ENCODE peak calls at places on chromosomes 1 and 21, in nine cellular contexts. S, A, R, X, J, Y, V, U and K are unnamed samples.

GRCh38 chr1:24745711-24746582 is 700 bp downstream of the CLIC4 start:
- DNase-seq in A (peak; percentile 70), J (peak; percentile 51), R (peak; percentile 57), X (no peak), S (peak; percentile 71), V (peak; percentile 66), U (peak; percentile 66), Y (peak; percentile 76), K (peak; percentile 85)

GRCh38 chr21:25428537-25428936 is 178.7 kb downstream of the MRPL39 start:
- DNase-seq in J (no peak), V (peak; percentile 5), A (no peak), R (no peak), U (no peak), Y (no peak), X (no peak), S (no peak), K (no peak)

GRCh38 chr21:41112740-41113692 is 54.9 kb upstream of the BACE2 start:
- DNase-seq in R (no peak), X (peak; percentile 49), J (no peak), A (no peak), Y (no peak), U (no peak), S (no peak), V (peak; percentile 79), K (peak; percentile 54)

GRCh38 chr21:46661211-46661625 is 25.7 kb downstream of the PRMT2 start:
- DNase-seq in S (no peak), A (peak; percentile 61), U (peak; percentile 32), Y (peak; percentile 68), J (peak; percentile 54), X (no peak), R (no peak), V (peak; percentile 82), K (peak; percentile 46)

GRCh38 chr1:18343646-18344045 is 137.1 kb upstream of the KLHDC7A start:
- DNase-seq in V (no peak), J (no peak), U (no peak), S (no peak), Y (no peak), A (no peak), R (no peak), X (no peak), K (no peak)

GRCh38 chr1:8711873-8712412 is 105.5 kb downstream of the RERE start:
- DNase-seq in Y (no peak), J (no peak), V (no peak), X (no peak), R (no peak), A (no peak), U (no peak), S (no peak), K (no peak)

GRCh38 chr1:203287109-203287893 is 18.0 kb upstream of the BTG2 start:
- DNase-seq in X (no peak), J (peak; percentile 71), S (peak; percentile 87), Y (peak; percentile 78), V (no peak), A (peak; percentile 58), U (peak; percentile 68), R (no peak), K (no peak)

GRCh38 chr1:245306628-245307410 is 152.0 kb downstream of the KIF26B start:
- DNase-seq in R (no peak), A (no peak), X (no peak), S (no peak), J (no peak), V (no peak), Y (no peak), U (no peak), K (no peak)

GRCh38 chr1:117013310-117013850 is 11.8 kb downstream of the CD101 start:
- DNase-seq in S (no peak), V (no peak), A (peak; percentile 36), X (no peak), R (no peak), U (no peak), Y (no peak), J (no peak), K (no peak)

GRCh38 chr21:15204140-15204774 is 139.5 kb upstream of the NRIP1 start:
- DNase-seq in J (no peak), R (no peak), U (no peak), X (no peak), V (no peak), Y (no peak), S (no peak), A (no peak), K (no peak)

GRCh38 chr1:116064616-116065015 is 46.6 kb upstream of the MAB21L3 start:
- DNase-seq in S (no peak), X (no peak), J (no peak), U (no peak), V (no peak), Y (no peak), A (no peak), R (no peak), K (peak; percentile 22)

GRCh38 chr1:229407206-229408026 is 26.5 kb downstream of the ACTA1 start:
- DNase-seq in X (no peak), A (no peak), Y (no peak), J (no peak), S (peak; percentile 31), U (no peak), V (no peak), R (no peak), K (no peak)

GRCh38 chr21:34704119-34704518 is 35.3 kb downstream of the CLIC6 start:
- DNase-seq in V (peak; percentile 40), X (no peak), U (no peak), R (no peak), S (no peak), Y (no peak), J (no peak), A (no peak), K (no peak)

GRCh38 chr1:121546830-121547680 is 362.3 kb downstream of the SRGAP2C start:
- DNase-seq in U (peak; percentile 4), A (no peak), J (no peak), X (no peak), Y (no peak), S (no peak), R (no peak), V (no peak), K (no peak)

GRCh38 chr1:231836227-231836893 is 209.8 kb downstream of the DISC1 start:
- DNase-seq in U (peak; percentile 6), J (no peak), X (no peak), V (no peak), S (no peak), R (peak; percentile 9), Y (no peak), A (no peak), K (no peak)

GRCh38 chr1:116820362-116820761 is 66.1 kb downstream of the CD2 start:
- DNase-seq in J (peak; percentile 87), A (peak; percentile 94), U (no peak), S (no peak), X (peak; percentile 6), V (peak; percentile 80), Y (no peak), R (peak; percentile 59), K (no peak)

GRCh38 chr1:46444466-46444865 is 45.2 kb upstream of the DMBX1 start:
- DNase-seq in R (no peak), V (no peak), Y (no peak), U (no peak), S (no peak), X (no peak), J (no peak), A (peak; percentile 34), K (no peak)
- TF ChIP-seq POLR2A in R (no peak), V (no peak), Y (no peak), U (no peak), S (no peak), X (no peak), J (no peak), A (no peak), K (no peak)

GRCh38 chr1:99781798-99782197 is 15.4 kb upstream of the FRRS1 start:
- DNase-seq in R (no peak), J (peak; percentile 74), A (no peak), Y (no peak), S (no peak), U (no peak), V (no peak), X (no peak), K (peak; percentile 46)
- TF ChIP-seq POLR2A in R (no peak), J (no peak), A (no peak), Y (no peak), S (no peak), U (no peak), V (no peak), X (no peak), K (no peak)

DNA sequence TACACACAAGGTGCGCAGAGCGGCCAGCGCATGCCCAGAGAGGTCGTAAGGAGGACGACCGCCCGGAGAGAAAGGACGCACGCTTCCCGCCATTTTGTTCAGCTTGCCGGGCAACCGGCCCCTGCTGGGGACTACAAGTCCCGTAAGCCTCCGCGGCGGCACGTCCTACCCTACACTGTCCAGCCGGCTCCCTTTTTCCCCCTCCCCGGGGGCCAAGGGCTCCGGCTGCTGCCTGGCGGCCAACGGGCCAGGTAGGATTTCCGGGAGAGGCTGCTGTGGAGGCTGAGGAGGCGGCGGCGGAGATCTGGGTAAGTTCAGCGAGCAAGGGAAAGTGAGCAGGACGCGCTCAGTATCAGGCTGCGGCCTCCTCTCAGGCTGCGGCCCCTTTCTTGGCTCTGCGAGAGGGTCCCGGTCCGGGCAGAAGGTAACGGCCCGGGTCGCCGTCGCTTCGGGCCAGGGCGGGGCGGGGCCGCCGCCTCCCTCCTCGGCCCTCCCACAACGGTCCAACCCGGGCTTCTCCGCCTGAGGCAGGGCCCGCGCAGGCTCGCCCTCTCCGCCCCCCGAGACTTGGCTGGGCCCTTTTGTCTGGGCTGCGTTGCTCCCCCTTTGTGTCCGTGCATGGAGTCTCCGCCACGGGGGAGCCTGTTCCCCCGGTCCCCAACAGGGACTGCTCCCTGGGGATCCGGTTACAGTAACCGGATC is at the start of gene PHACTR4:
- DNase-seq in J (peak; percentile 96), R (peak; percentile 95), V (peak; percentile 91), X (peak; percentile 81), A (peak; percentile 96), S (peak; percentile 95), Y (peak; percentile 94), U (peak; percentile 90), K (peak; percentile 91)
- TF ChIP-seq POLR2A in J (peak; percentile 89), R (peak; percentile 74), V (peak; percentile 76), X (peak; percentile 61), A (peak; percentile 96), S (peak; percentile 99), Y (peak; percentile 88), U (peak; percentile 96), K (peak; percentile 76)

GRCh38 chr1:173824315-173825081 is at the start of the genes CENPL and DARS2:
- DNase-seq in S (peak; percentile 77), V (peak; percentile 98), U (peak; percentile 98), Y (peak; percentile 99), X (peak; percentile 76), R (peak; percentile 98), J (peak; percentile 97), A (peak; percentile 97), K (peak; percentile 99)
- TF ChIP-seq POLR2A in S (peak; percentile 98), V (peak; percentile 86), U (peak; percentile 85), Y (peak; percentile 81), X (peak; percentile 53), R (peak; percentile 51), J (peak; percentile 21), A (peak; percentile 81), K (peak; percentile 93)

GRCh38 chr1:64966158-64966963 is at the start of gene JAK1:
- DNase-seq in X (peak; percentile 82), U (peak; percentile 76), S (peak; percentile 99), A (peak; percentile 89), J (peak; percentile 93), Y (peak; percentile 85), V (peak; percentile 72), R (peak; percentile 71), K (peak; percentile 93)
- TF ChIP-seq POLR2A in X (peak; percentile 95), U (peak; percentile 97), S (peak; percentile 42), A (peak; percentile 16), J (peak; percentile 97), Y (peak; percentile 92), V (peak; percentile 89), R (peak; percentile 81), K (peak; percentile 74)